ENCODE peak calls at places on chromosomes 7 and 10, in five cellular contexts. Z is endothelial cell of umbilical vein, E is upper lobe of right lung, A is psoas muscle, W is breast epithelium. G is an unnamed sample.

GRCh38 chr10:133009218-133009954 is 67.0 kb upstream of the CFAP46 start:
- DNase-seq in E (peak; percentile 96), A (peak; percentile 80), Z (no peak), W (peak; percentile 65), G (no peak)

GRCh38 chr10:93999401-93999851 is 5.7 kb downstream of the PLCE1 start:
- DNase-seq in A (peak; percentile 66), W (peak; percentile 60), Z (no peak), E (no peak), G (peak; percentile 47)

GRCh38 chr10:35006836-35007235 is 83.3 kb downstream of the CUL2 start:
- DNase-seq in A (no peak), Z (no peak), W (no peak), E (no peak), G (no peak)

GRCh38 chr7:164882-165660 is 27.3 kb upstream of the FAM20C start:
- DNase-seq in Z (no peak), W (no peak), A (peak; percentile 41), E (peak; percentile 66), G (no peak)

GRCh38 chr7:17130281-17131059 is 168.0 kb upstream of the AHR start:
- DNase-seq in E (no peak), W (no peak), A (no peak), Z (peak; percentile 81), G (peak; percentile 94)

GRCh38 chr10:63595072-63595471 is 73.9 kb downstream of the REEP3 start:
- DNase-seq in E (no peak), Z (no peak), A (no peak), W (no peak), G (no peak)

GRCh38 chr7:116801092-116801710 is 61.2 kb upstream of the CAPZA2 start:
- DNase-seq in Z (peak; percentile 27), W (no peak), E (no peak), A (no peak), G (peak; percentile 79)

GRCh38 chr7:137343483-137343841 is at the start of gene PTN:
- DNase-seq in A (no peak), Z (no peak), W (no peak), E (no peak), G (peak; percentile 14)

GRCh38 chr10:107899075-107899474 is 734.6 kb upstream of the SORCS1 start:
- DNase-seq in E (no peak), A (peak; percentile 23), Z (no peak), W (no peak), G (no peak)

GRCh38 chr7:101973130-101973529 is 155.7 kb downstream of the CUX1 start:
- DNase-seq in Z (no peak), A (no peak), W (no peak), E (no peak), G (no peak)

GRCh38 chr7:101972627-101973026 is 155.2 kb downstream of the CUX1 start:
- DNase-seq in E (no peak), Z (no peak), A (no peak), W (no peak), G (no peak)

GRCh38 chr7:101968720-101969466 is 151.5 kb downstream of the CUX1 start:
- DNase-seq in Z (no peak), A (no peak), W (no peak), E (no peak), G (no peak)

GRCh38 chr7:101971457-101971856 is 154.0 kb downstream of the CUX1 start:
- DNase-seq in E (no peak), A (no peak), Z (no peak), W (no peak), G (no peak)

DNA sequence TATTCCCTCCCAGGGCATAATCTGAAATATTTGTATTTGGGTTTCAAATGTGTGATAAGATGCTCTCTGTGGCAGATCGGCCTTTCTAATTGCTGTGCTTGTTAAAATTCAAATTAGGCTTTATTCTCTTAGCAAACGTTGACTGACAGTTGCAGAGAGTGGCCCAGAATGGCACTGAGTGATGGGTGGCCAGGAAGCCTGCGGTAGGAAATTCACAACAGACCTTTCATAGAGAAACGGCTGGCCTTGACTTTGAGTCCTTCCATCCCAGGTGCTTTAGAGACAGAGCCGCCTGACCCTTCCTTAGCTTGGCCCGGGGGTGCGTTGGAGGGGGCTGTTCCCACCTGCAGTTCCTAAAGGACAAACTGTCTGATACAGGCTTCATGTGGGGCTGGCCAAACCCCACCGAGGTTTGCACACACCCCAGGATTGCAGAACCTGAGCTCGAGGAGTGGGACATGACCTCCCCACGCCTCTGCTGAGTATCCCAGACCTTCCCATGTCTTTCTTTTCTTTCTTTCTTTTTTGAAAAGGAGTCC is 152.7 kb downstream of the CUX1 start:
- DNase-seq in W (no peak), A (no peak), E (no peak), Z (no peak), G (no peak)
- H3K4me3 ChIP-seq in W (no peak overlapping the region), A (no peak overlapping the region), E (no peak overlapping the region), Z (no peak overlapping the region), G (no peak overlapping the region)

GRCh38 chr10:79095316-79095715 is 26.6 kb downstream of the ZMIZ1 start:
- DNase-seq in A (no peak), W (no peak), E (no peak), Z (no peak), G (no peak)

GRCh38 chr10:79096514-79096913 is 27.7 kb downstream of the ZMIZ1 start:
- DNase-seq in E (no peak), A (no peak), Z (no peak), W (no peak), G (no peak)

GRCh38 chr10:79098596-79099015 is 29.8 kb downstream of the ZMIZ1 start:
- DNase-seq in E (no peak), Z (no peak), W (no peak), A (no peak), G (no peak)

GRCh38 chr10:79098061-79098460 is 29.3 kb downstream of the ZMIZ1 start:
- DNase-seq in A (no peak), W (no peak), Z (no peak), E (no peak), G (no peak)

DNA sequence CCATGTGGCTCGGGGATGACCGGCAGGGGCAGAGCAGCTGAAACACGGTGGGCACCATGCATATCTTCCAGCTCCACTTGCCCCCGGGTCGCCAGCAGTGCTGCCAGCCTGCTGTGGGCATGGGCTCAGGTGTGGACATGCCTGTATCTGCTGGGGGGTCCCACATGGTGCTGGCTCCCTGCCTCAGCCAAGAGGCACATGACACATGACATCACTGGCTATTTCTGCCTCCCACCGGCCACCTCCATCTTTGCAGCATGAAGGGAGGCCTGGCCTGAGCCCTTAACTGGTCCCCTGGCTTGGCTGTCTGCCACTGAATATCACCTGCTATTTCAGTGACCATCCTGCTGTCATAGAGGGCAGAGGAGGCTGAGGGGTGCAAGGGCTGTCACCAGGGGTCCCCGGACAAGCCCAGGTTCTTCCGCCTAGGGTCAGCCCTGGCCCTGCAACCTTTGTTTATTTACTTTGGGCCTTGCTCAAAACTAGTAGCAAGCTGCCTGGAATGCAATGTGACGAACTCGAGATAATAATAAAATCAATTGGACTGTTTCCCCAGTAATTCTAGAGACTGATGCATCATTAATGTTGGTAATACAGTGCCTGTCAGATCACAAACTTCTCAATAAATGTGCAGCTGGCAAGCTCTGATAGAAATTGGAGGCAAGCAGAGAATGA is 28.4 kb downstream of the ZMIZ1 start:
- DNase-seq in W (no peak), E (no peak), A (peak; percentile 60), Z (peak; percentile 15), G (no peak)
- H3K27ac ChIP-seq in W (peak overlapping the region; percentile 68), E (no peak overlapping the region), A (no peak overlapping the region), Z (no peak overlapping the region), G (no peak overlapping the region)

GRCh38 chr7:107661865-107662379 is 1.3 kb downstream of the SLC26A4 start:
- DNase-seq in Z (no peak), W (no peak), E (no peak), A (no peak), G (no peak)
- TF ChIP-seq CTCF in Z (no peak), W (no peak), E (no peak), A (no peak), G (no peak)

DNA sequence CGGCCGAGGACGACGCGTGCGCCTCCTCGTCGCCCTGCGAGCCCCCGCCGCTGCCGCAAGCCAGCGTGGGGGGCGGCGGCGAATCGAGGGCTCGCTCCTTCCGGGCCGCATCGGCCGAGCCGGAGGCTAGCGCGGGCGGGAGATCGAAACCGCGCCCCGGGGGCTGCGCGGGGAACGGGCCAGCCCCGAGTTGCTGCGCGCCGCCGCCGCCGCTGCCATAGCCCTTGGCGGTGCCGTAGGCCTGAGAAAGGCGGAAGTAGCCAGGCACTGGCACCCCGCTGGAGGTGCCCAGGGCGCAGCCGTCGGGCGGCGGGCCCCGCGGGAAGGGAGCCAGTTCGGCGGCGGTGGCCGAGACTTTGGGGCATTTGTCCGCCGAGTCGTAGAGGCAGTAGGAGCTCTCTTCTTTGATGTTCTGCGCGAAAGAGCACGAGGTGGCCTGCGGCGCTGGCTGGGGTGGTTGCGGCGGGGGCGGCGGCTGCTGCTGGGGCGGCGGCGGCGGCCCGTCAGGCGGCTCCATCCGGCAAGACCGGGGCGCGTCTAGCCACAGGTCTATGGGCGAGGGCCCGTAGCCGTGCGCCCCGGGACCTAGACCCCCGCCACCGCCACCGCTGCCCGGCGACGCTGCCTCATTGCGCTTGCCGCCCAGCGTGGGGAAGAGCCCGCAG is 576 bp downstream of the HOXA10 start:
- DNase-seq in Z (peak; percentile 26), A (peak; percentile 81), E (peak; percentile 76), W (peak; percentile 49), G (no peak)
- H3K4me3 ChIP-seq in Z (peak overlapping the region; percentile 88), A (peak overlapping the region; percentile 79), E (peak overlapping the region; percentile 45), W (peak overlapping the region; percentile 91), G (no peak overlapping the region)

GRCh38 chr7:42181566-42181965 is 55.4 kb downstream of the GLI3 start:
- DNase-seq in Z (no peak), E (no peak), W (no peak), A (no peak), G (no peak)

GRCh38 chr7:42180806-42181205 is 56.2 kb downstream of the GLI3 start:
- DNase-seq in A (no peak), E (no peak), W (no peak), Z (no peak), G (no peak)

GRCh38 chr7:42174391-42174848 is 62.6 kb downstream of the GLI3 start:
- DNase-seq in A (peak; percentile 53), W (no peak), E (no peak), Z (no peak), G (no peak)

GRCh38 chr7:42170724-42171123 is 66.3 kb downstream of the GLI3 start:
- DNase-seq in A (no peak), E (no peak), Z (no peak), W (no peak), G (no peak)

DNA sequence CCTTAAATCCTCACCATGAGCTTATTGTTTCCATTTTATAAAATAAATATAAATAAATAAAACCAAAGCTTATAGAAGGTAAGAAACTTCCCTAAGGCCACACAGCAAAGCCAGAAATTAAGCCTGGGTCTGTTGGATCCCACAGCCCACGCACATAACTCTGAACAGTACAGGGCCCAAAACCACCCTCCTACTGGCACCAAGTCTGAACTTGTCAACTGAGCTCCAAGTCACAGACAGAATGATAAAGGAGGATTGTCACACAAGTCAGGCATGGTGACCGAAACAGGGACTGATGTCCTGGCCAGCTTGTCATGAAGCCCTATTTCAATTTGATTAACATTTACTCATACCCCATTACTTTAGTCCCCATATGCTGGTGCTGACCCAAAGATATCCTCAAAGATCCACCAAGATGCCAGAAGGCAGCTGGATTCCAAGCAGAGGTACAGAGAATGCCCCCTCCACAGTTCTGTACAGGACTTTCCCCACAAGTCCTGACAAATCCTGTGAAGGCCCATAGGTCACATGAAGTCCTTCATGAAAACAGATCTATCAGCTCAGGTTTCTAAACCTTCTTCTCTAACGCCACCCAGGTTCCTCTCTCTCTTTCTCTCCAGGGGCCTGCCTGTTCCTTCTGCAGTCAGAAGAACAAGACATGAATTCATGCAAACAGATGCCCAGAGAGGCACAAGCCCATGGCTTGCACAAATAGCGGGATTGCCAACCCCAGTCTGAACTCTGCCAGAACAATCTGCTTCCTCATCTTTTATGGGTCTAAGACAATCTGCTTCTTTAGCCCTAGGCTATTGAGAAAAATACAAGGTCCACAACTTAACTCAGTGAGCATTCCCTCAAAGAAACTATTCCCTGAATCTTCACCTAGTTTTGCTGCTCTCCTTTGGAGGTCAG is 60.9 kb downstream of the GLI3 start:
- DNase-seq in Z (no peak), W (no peak), A (no peak), E (no peak), G (no peak)
- H3K27ac ChIP-seq in Z (no peak overlapping the region), W (peak overlapping the region; percentile 70), A (no peak overlapping the region), E (no peak overlapping the region), G (no peak overlapping the region)

G was measured in brain microvascular endothelial cell.